ENCODE peak calls at places on chromosome 3, in five cellular contexts. One of them, this sample, is unnamed.
A peak's percentile ranks its signal among the peaks of the same experiment; 100 is the strongest.

GRCh38 chr3:14640157-14640562 is 11.4 kb upstream of the CCDC174 start:
- DNase-seq in HepG2: no peak
- DNase-seq in SK-N-SH: no peak
- DNase-seq in HCT116: no peak
- DNase-seq in K562: no peak
- DNase-seq in this sample: no peak

GRCh38 chr3:66342717-66343373 is 122.0 kb downstream of the SLC25A26 start:
- DNase-seq in HepG2: no peak
- DNase-seq in SK-N-SH: no peak
- DNase-seq in HCT116: no peak
- DNase-seq in K562: no peak
- DNase-seq in this sample: no peak

GRCh38 chr3:72255736-72256559 is 471.0 kb upstream of the PROK2 start:
- DNase-seq in HepG2: no peak
- DNase-seq in SK-N-SH: peak; percentile 91
- DNase-seq in HCT116: no peak
- DNase-seq in K562: no peak
- DNase-seq in this sample: no peak

GRCh38 chr3:177525987-177526712 is 328.9 kb upstream of the TBL1XR1 start:
- DNase-seq in HepG2: peak; percentile 54
- DNase-seq in SK-N-SH: no peak
- DNase-seq in HCT116: no peak
- DNase-seq in K562: no peak
- DNase-seq in this sample: no peak

GRCh38 chr3:108055931-108056330 is 34.9 kb downstream of the CD47 start:
- DNase-seq in HepG2: no peak
- DNase-seq in SK-N-SH: no peak
- DNase-seq in HCT116: no peak
- DNase-seq in K562: no peak
- DNase-seq in this sample: no peak

GRCh38 chr3:178562143-178562868 is 26.1 kb downstream of the KCNMB2 start:
- DNase-seq in HepG2: no peak
- DNase-seq in SK-N-SH: no peak
- DNase-seq in HCT116: no peak
- DNase-seq in K562: no peak
- DNase-seq in this sample: no peak

GRCh38 chr3:3705090-3705775 is 94.0 kb upstream of the LRRN1 start:
- DNase-seq in HepG2: no peak
- DNase-seq in SK-N-SH: no peak
- DNase-seq in HCT116: no peak
- DNase-seq in K562: no peak
- DNase-seq in this sample: no peak

GRCh38 chr3:71961891-71962290 is 176.9 kb upstream of the PROK2 start:
- DNase-seq in HepG2: no peak
- DNase-seq in SK-N-SH: no peak
- DNase-seq in HCT116: no peak
- DNase-seq in K562: no peak
- DNase-seq in this sample: no peak

GRCh38 chr3:70120360-70120966 is 120.9 kb downstream of the SAMMSON start:
- DNase-seq in HepG2: peak; percentile 65
- DNase-seq in SK-N-SH: peak; percentile 29
- DNase-seq in HCT116: peak; percentile 27
- DNase-seq in K562: peak; percentile 65
- DNase-seq in this sample: peak; percentile 36

GRCh38 chr3:65953301-65953812 is 85.4 kb downstream of the MAGI1 start:
- DNase-seq in HepG2: peak; percentile 84
- DNase-seq in SK-N-SH: no peak
- DNase-seq in HCT116: peak; percentile 79
- DNase-seq in K562: no peak
- DNase-seq in this sample: no peak

GRCh38 chr3:190076601-190077444 is 43.9 kb downstream of the P3H2 start:
- DNase-seq in HepG2: peak; percentile 6
- DNase-seq in SK-N-SH: no peak
- DNase-seq in HCT116: no peak
- DNase-seq in K562: no peak
- DNase-seq in this sample: no peak

GRCh38 chr3:65749066-65749465 is 289.7 kb downstream of the MAGI1 start:
- DNase-seq in HepG2: no peak
- DNase-seq in SK-N-SH: no peak
- DNase-seq in HCT116: no peak
- DNase-seq in K562: no peak
- DNase-seq in this sample: no peak

GRCh38 chr3:16606398-16606797 is 1.2 kb upstream of the DAZL start:
- DNase-seq in HepG2: no peak
- DNase-seq in SK-N-SH: no peak
- DNase-seq in HCT116: no peak
- DNase-seq in K562: no peak
- DNase-seq in this sample: no peak

GRCh38 chr3:168186293-168186983 is 90.7 kb upstream of the GOLIM4 start:
- DNase-seq in HepG2: peak; percentile 6
- DNase-seq in SK-N-SH: no peak
- DNase-seq in HCT116: no peak
- DNase-seq in K562: no peak
- DNase-seq in this sample: no peak

GRCh38 chr3:42827023-42827422 is 17.8 kb downstream of the ACKR2 start:
- DNase-seq in HepG2: no peak
- DNase-seq in SK-N-SH: no peak
- DNase-seq in HCT116: no peak
- DNase-seq in K562: no peak
- DNase-seq in this sample: no peak

GRCh38 chr3:102089904-102090492 is 240.7 kb downstream of the NFKBIZ start:
- DNase-seq in HepG2: no peak
- DNase-seq in SK-N-SH: no peak
- DNase-seq in HCT116: no peak
- DNase-seq in K562: no peak
- DNase-seq in this sample: no peak

GRCh38 chr3:42960282-42960681 is 18.8 kb upstream of the GASK1A start:
- DNase-seq in HepG2: no peak
- DNase-seq in SK-N-SH: no peak
- DNase-seq in HCT116: no peak
- DNase-seq in K562: no peak
- DNase-seq in this sample: no peak

GRCh38 chr3:81426826-81427565 is 334.4 kb downstream of the GBE1 start:
- DNase-seq in HepG2: no peak
- DNase-seq in SK-N-SH: no peak
- DNase-seq in HCT116: no peak
- DNase-seq in K562: no peak
- DNase-seq in this sample: no peak

GRCh38 chr3:33277193-33277882 is at the start of gene FBXL2:
- DNase-seq in HepG2: peak; percentile 75
- DNase-seq in SK-N-SH: peak; percentile 98
- DNase-seq in HCT116: peak; percentile 57
- DNase-seq in K562: peak; percentile 95
- DNase-seq in this sample: no peak
- TF ChIP-seq ZBTB33 in HepG2: no peak
- TF ChIP-seq ZBTB33 in SK-N-SH: no peak
- TF ChIP-seq ZBTB33 in HCT116: no peak
- TF ChIP-seq ZBTB33 in K562: no peak
- TF ChIP-seq ZBTB33 in this sample: no peak

DNA sequence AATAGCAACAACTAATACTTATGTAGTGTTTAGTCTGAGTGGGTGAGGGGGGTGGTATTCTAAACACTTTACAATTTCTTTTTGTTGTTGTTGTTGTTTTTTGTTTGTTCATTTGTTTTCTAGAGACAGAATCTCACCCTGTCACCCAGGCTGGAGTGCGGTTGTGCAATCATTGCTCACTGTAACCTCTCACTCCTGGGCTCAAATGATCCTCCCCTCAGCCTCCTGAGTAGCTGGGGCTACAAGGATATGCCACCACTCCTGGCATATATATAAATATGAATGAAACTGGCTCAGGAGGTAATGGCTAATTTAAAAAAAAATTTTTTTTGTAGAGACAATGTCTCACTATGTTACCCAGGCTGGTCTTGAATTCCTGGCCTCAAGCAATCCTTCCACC is 19.1 kb downstream of the SPSB4 start:
- DNase-seq in HepG2: no peak
- DNase-seq in SK-N-SH: no peak
- DNase-seq in HCT116: no peak
- DNase-seq in K562: no peak
- DNase-seq in this sample: no peak
- TF ChIP-seq REST in HepG2: no peak
- TF ChIP-seq REST in SK-N-SH: no peak
- TF ChIP-seq REST in HCT116: no peak
- TF ChIP-seq REST in K562: no peak
- TF ChIP-seq REST in this sample: no peak

GRCh38 chr3:45864760-45865567 is 21.4 kb upstream of the CCR9 start:
- DNase-seq in HepG2: no peak
- DNase-seq in SK-N-SH: no peak
- DNase-seq in HCT116: no peak
- DNase-seq in K562: no peak
- DNase-seq in this sample: peak; percentile 71
- TF ChIP-seq ZBTB33 in HepG2: no peak
- TF ChIP-seq ZBTB33 in SK-N-SH: no peak
- TF ChIP-seq ZBTB33 in HCT116: no peak
- TF ChIP-seq ZBTB33 in K562: no peak
- TF ChIP-seq ZBTB33 in this sample: no peak

GRCh38 chr3:138800248-138800647 is 34.5 kb downstream of the PIK3CB start:
- DNase-seq in HepG2: no peak
- DNase-seq in SK-N-SH: no peak
- DNase-seq in HCT116: no peak
- DNase-seq in K562: no peak
- DNase-seq in this sample: no peak

GRCh38 chr3:138797508-138798038 is 37.2 kb downstream of the PIK3CB start:
- DNase-seq in HepG2: no peak
- DNase-seq in SK-N-SH: no peak
- DNase-seq in HCT116: no peak
- DNase-seq in K562: no peak
- DNase-seq in this sample: no peak

GRCh38 chr3:138801792-138802191 is 32.9 kb downstream of the PIK3CB start:
- DNase-seq in HepG2: no peak
- DNase-seq in SK-N-SH: no peak
- DNase-seq in HCT116: no peak
- DNase-seq in K562: no peak
- DNase-seq in this sample: no peak

GRCh38 chr3:138796761-138797160 is 38.0 kb downstream of the PIK3CB start:
- DNase-seq in HepG2: no peak
- DNase-seq in SK-N-SH: no peak
- DNase-seq in HCT116: no peak
- DNase-seq in K562: no peak
- DNase-seq in this sample: no peak

GRCh38 chr3:138799822-138800221 is 34.9 kb downstream of the PIK3CB start:
- DNase-seq in HepG2: no peak
- DNase-seq in SK-N-SH: no peak
- DNase-seq in HCT116: no peak
- DNase-seq in K562: no peak
- DNase-seq in this sample: no peak
- TF ChIP-seq REST in HepG2: no peak
- TF ChIP-seq REST in SK-N-SH: no peak
- TF ChIP-seq REST in HCT116: no peak
- TF ChIP-seq REST in K562: no peak
- TF ChIP-seq REST in this sample: no peak

GRCh38 chr3:13461169-13462124 is 18.7 kb upstream of the HDAC11 start:
- DNase-seq in HepG2: peak; percentile 90
- DNase-seq in SK-N-SH: peak; percentile 72
- DNase-seq in HCT116: peak; percentile 66
- DNase-seq in K562: peak; percentile 90
- DNase-seq in this sample: no peak
- TF ChIP-seq ZBTB33 in HepG2: peak; percentile 88
- TF ChIP-seq ZBTB33 in SK-N-SH: no peak
- TF ChIP-seq ZBTB33 in HCT116: no peak
- TF ChIP-seq ZBTB33 in K562: no peak
- TF ChIP-seq ZBTB33 in this sample: no peak

GRCh38 chr3:9916346-9916733 is 558 bp upstream of the IL17RC start:
- DNase-seq in HepG2: no peak
- DNase-seq in SK-N-SH: no peak
- DNase-seq in HCT116: no peak
- DNase-seq in K562: no peak
- DNase-seq in this sample: no peak
- TF ChIP-seq REST in HepG2: no peak
- TF ChIP-seq REST in SK-N-SH: no peak
- TF ChIP-seq REST in HCT116: no peak
- TF ChIP-seq REST in K562: no peak
- TF ChIP-seq REST in this sample: no peak

This sample was measured in GM12878.